ENCODE peak calls at places on chromosomes 5 and 9, in five cellular contexts. C is NCI-H82, Q is SJSA1, L is GM03348, N is caudate nucleus. D is an unnamed sample.

GRCh38 chr5:50697739-50698138 is 31.3 kb downstream of the PARP8 start:
- DNase-seq in N (no peak), L (no peak), C (no peak), Q (no peak), D (no peak)

GRCh38 chr9:1871486-1872181 is 143.5 kb upstream of the SMARCA2 start:
- DNase-seq in Q (no peak), L (peak), N (no peak), C (peak), D (peak)

GRCh38 chr5:74093501-74093993 is 467.6 kb downstream of the ARHGEF28 start:
- DNase-seq in N (no peak), C (peak), L (no peak), Q (no peak), D (no peak)

GRCh38 chr5:67816456-67816855 is 399.1 kb upstream of the PIK3R1 start:
- DNase-seq in Q (no peak), L (peak), N (no peak), C (no peak), D (peak)

GRCh38 chr5:67476531-67476930 is 279.9 kb upstream of the CD180 start:
- DNase-seq in L (no peak), N (no peak), C (no peak), Q (no peak), D (peak)

GRCh38 chr9:70634696-70635095 is 220.2 kb upstream of the KLF9 start:
- DNase-seq in N (no peak), L (no peak), Q (no peak), C (no peak), D (no peak)

GRCh38 chr9:79346350-79347020 is 225.3 kb upstream of the TLE4 start:
- DNase-seq in L (no peak), C (no peak), N (no peak), Q (no peak), D (peak)

GRCh38 chr5:87188411-87188810 is 79.3 kb upstream of the RASA1 start:
- DNase-seq in Q (no peak), L (no peak), C (no peak), N (no peak), D (no peak)

GRCh38 chr9:134323741-134324358 is 2.4 kb upstream of the RXRA start:
- DNase-seq in C (no peak), N (peak), L (no peak), Q (no peak), D (peak)